ENCODE peak calls at places on chromosomes 5 and 9, in eight cellular contexts. B is activated CD4-positive, alpha-beta T cell treated with anti-CD3 and anti-CD28 coated beads, Interleukin-2, amount 10 ng/mL, durations not matched to agents 7 days and 5 days; C is CD8-positive, alpha-beta memory T cell; E is astrocyte of the spinal cord; O is amniotic stem cell; L is iPS DF 19.7; Z is activated CD4-positive, alpha-beta memory T cell treated with anti-CD3 and anti-CD28 coated beads for 36 hours; Y is posterior cingulate gyrus. X is an unnamed sample.

GRCh38 chr5:73303139-73304079 is 130.4 kb downstream of the TMEM174 start:
- DNase-seq in C (no peak), E (no peak), O (no peak), B (no peak), L (no peak), Y (no peak), Z (no peak), X (no peak)

GRCh38 chr9:32502996-32503395 is 23.0 kb downstream of the RIGI start:
- DNase-seq in Y (no peak), L (no peak), C (no peak), B (no peak), O (no peak), Z (no peak), E (peak), X (no peak)

GRCh38 chr5:4868140-4868735 is 271.9 kb upstream of the ADAMTS16 start:
- DNase-seq in Y (no peak), C (no peak), Z (peak), E (peak), O (no peak), L (no peak), B (peak), X (no peak)

GRCh38 chr9:137978262-137978714 is 100.7 kb downstream of the CACNA1B start:
- DNase-seq in B (no peak), Z (no peak), L (no peak), O (no peak), E (no peak), C (no peak), Y (no peak), X (no peak)

GRCh38 chr5:169688106-169688505 is 51.0 kb downstream of the DOCK2 start:
- DNase-seq in Z (no peak), B (no peak), L (no peak), C (no peak), O (no peak), E (no peak), Y (no peak), X (no peak)

GRCh38 chr9:68802525-68803015 is 97.5 kb downstream of the PIP5K1B start:
- DNase-seq in C (no peak), O (no peak), Y (no peak), Z (peak), B (peak), L (no peak), E (no peak), X (no peak)

GRCh38 chr5:111463304-111463703 is 49.0 kb downstream of the STARD4 start:
- DNase-seq in O (no peak), C (no peak), E (no peak), L (no peak), B (no peak), Z (no peak), Y (no peak), X (no peak)

GRCh38 chr5:1104327-1105006 is 7.4 kb downstream of the SLC12A7 start:
- DNase-seq in B (peak), Z (peak), Y (no peak), L (no peak), E (no peak), O (no peak), C (peak), X (no peak)

GRCh38 chr5:138792181-138792808 is 39.1 kb downstream of the CTNNA1 start:
- DNase-seq in B (no peak), O (no peak), C (peak), Z (no peak), L (no peak), E (no peak), Y (no peak), X (no peak)

GRCh38 chr9:110180713-110181434 is 27.1 kb downstream of the C9orf152 start:
- DNase-seq in Y (no peak), B (no peak), L (no peak), O (no peak), Z (no peak), E (peak), C (no peak), X (no peak)

GRCh38 chr9:16029056-16029615 is 476.3 kb downstream of the CCDC171 start:
- DNase-seq in C (no peak), O (no peak), Y (no peak), Z (no peak), L (no peak), B (no peak), E (peak), X (no peak)

GRCh38 chr5:132767150-132767549 is 9.9 kb downstream of the SEPTIN8 start:
- DNase-seq in L (no peak), C (no peak), E (no peak), B (no peak), Z (no peak), O (no peak), Y (no peak), X (no peak)

GRCh38 chr5:172707285-172708182 is 63.5 kb downstream of the DUSP1 start:
- DNase-seq in Y (peak), E (peak), L (no peak), C (no peak), O (peak), Z (peak), B (no peak), X (no peak)

GRCh38 chr5:32639943-32640342 is 54.6 kb downstream of the SUB1 start:
- DNase-seq in Z (no peak), B (no peak), O (no peak), C (no peak), L (no peak), Y (no peak), E (no peak), X (no peak)

GRCh38 chr9:128916204-128916603 is 4.6 kb upstream of the PHYHD1 start:
- DNase-seq in B (no peak), Z (no peak), Y (no peak), L (no peak), O (no peak), E (no peak), C (no peak), X (peak)

GRCh38 chr9:123562844-123563346 is 206.9 kb downstream of the CRB2 start:
- DNase-seq in B (no peak), Y (no peak), L (no peak), C (no peak), Z (peak), O (no peak), E (peak), X (no peak)

GRCh38 chr5:36156619-36157018 is 4.7 kb downstream of the SKP2 start:
- DNase-seq in B (no peak), Y (no peak), Z (no peak), C (no peak), L (no peak), O (peak), E (peak), X (no peak)

X was measured in breast epithelium.